ENCODE peak calls at places on chromosomes 5 and 9, in nine cellular contexts. H is cardiac muscle cell; A is neural progenitor cell; Z is WERI-Rb-1; D is sigmoid colon; Y is ovary; W is tibial artery; F is kidney; X is CD8-positive, alpha-beta T cell. E is an unnamed sample.

GRCh38 chr5:447501-447900 is 4.5 kb downstream of the EXOC3 start:
- DNase-seq in H (no peak), A (no peak), Z (no peak), D (peak), Y (no peak), W (no peak), F (no peak), X (no peak), E (no peak)

GRCh38 chr5:134603059-134603458 is 29.6 kb downstream of the SAR1B start:
- DNase-seq in H (no peak), A (no peak), Z (no peak), D (no peak), Y (no peak), W (no peak), F (no peak), X (no peak), E (no peak)

GRCh38 chr5:2914991-2915484 is 163.6 kb upstream of the IRX2 start:
- DNase-seq in H (no peak), A (peak), Z (no peak), D (no peak), Y (no peak), W (no peak), F (no peak), X (no peak), E (no peak)

GRCh38 chr5:36240779-36241635 is 718 bp downstream of the NADK2 start:
- DNase-seq in H (peak), A (peak), Z (peak), D (peak), Y (peak), W (peak), F (peak), X (peak), E (peak)

GRCh38 chr5:168786142-168786541 is 207.0 kb upstream of the PANK3 start:
- DNase-seq in H (no peak), A (no peak), Z (no peak), D (no peak), Y (no peak), W (no peak), F (no peak), X (no peak), E (no peak)

GRCh38 chr9:35908484-35909125 is 685 bp upstream of the SPAAR start:
- DNase-seq in H (no peak), A (no peak), Z (no peak), D (peak), Y (peak), W (no peak), F (no peak), X (no peak), E (no peak)

GRCh38 chr9:85321561-85321960 is 420.2 kb downstream of the AGTPBP1 start:
- DNase-seq in H (no peak), A (no peak), Z (no peak), D (no peak), Y (no peak), W (no peak), F (no peak), X (no peak), E (no peak)

GRCh38 chr9:959914-960313 is 16.5 kb upstream of the DMRT3 start:
- DNase-seq in H (no peak), A (no peak), Z (no peak), D (no peak), Y (no peak), W (no peak), F (no peak), X (no peak), E (no peak)

GRCh38 chr9:113737414-113738271 is 138.5 kb upstream of the ZNF618 start:
- DNase-seq in H (peak), A (peak), Z (peak), D (no peak), Y (peak), W (no peak), F (no peak), X (no peak), E (peak)

GRCh38 chr9:128786681-128787582 is at the start of gene TBC1D13:
- DNase-seq in H (peak), A (peak), Z (peak), D (peak), Y (peak), W (peak), F (peak), X (peak), E (peak)

GRCh38 chr5:125455041-125455440 is 708.6 kb upstream of the ZNF608 start:
- DNase-seq in H (no peak), A (no peak), Z (no peak), D (no peak), Y (no peak), W (no peak), F (no peak), X (no peak), E (no peak)

DNA sequence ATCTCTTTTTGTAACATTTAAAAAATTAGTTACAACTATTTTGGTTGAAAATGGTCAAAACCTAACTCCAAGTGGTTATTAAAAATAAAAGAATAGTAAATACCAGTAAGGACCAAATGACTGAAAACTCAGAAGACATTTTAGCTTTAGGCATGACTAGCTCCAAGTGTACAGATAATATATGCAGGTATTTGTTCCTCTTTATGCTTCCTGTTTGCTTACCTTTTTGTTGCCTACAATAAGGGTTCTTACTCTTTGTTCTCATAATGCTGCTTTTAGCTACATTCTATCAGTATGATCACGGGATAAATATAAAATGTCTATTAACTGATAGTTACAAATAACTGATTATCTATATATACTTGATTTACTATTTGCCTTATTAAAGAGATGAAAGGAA is 259.6 kb downstream of the CDH12 start:
- DNase-seq in H (no peak), A (no peak), Z (no peak), D (no peak), Y (no peak), W (no peak), F (no peak), X (no peak), E (no peak)
- TF ChIP-seq CTCF in H (no peak), A (no peak), Z (no peak), D (no peak), Y (no peak), W (no peak), F (no peak), X (no peak), E (no peak)

GRCh38 chr9:127504887-127505251 is 53.6 kb downstream of the LRSAM1 start:
- DNase-seq in H (no peak), A (no peak), Z (no peak), D (no peak), Y (no peak), W (no peak), F (no peak), X (no peak), E (no peak)

GRCh38 chr9:127506117-127506813 is 55.0 kb downstream of the LRSAM1 start:
- DNase-seq in H (no peak), A (no peak), Z (no peak), D (no peak), Y (no peak), W (peak), F (no peak), X (no peak), E (no peak)

GRCh38 chr9:127503947-127504886 is 52.9 kb downstream of the LRSAM1 start:
- DNase-seq in H (peak), A (peak), Z (peak), D (peak), Y (peak), W (peak), F (peak), X (peak), E (peak)

GRCh38 chr9:127506814-127507750 is 55.8 kb downstream of the LRSAM1 start:
- DNase-seq in H (no peak), A (no peak), Z (no peak), D (no peak), Y (no peak), W (peak), F (no peak), X (no peak), E (no peak)

GRCh38 chr9:127505396-127506116 is 54.2 kb downstream of the LRSAM1 start:
- DNase-seq in H (peak), A (peak), Z (peak), D (no peak), Y (no peak), W (peak), F (no peak), X (peak), E (peak)
- TF ChIP-seq CTCF in H (peak), A (peak), Z (peak), D (peak), Y (peak), W (peak), F (peak), X (no peak), E (peak)

GRCh38 chr5:60685028-60685427 is 14.9 kb downstream of the DEPDC1B start:
- DNase-seq in H (no peak), A (no peak), Z (no peak), D (no peak), Y (no peak), W (no peak), F (no peak), X (no peak), E (no peak)

GRCh38 chr5:60686164-60686563 is 13.8 kb downstream of the DEPDC1B start:
- DNase-seq in H (no peak), A (no peak), Z (no peak), D (no peak), Y (no peak), W (no peak), F (no peak), X (no peak), E (no peak)

GRCh38 chr5:60688980-60689379 is 11.0 kb downstream of the DEPDC1B start:
- DNase-seq in H (no peak), A (no peak), Z (no peak), D (no peak), Y (no peak), W (no peak), F (no peak), X (no peak), E (no peak)

GRCh38 chr5:60685700-60686099 is 14.3 kb downstream of the DEPDC1B start:
- DNase-seq in H (no peak), A (no peak), Z (no peak), D (no peak), Y (no peak), W (no peak), F (no peak), X (no peak), E (no peak)

GRCh38 chr5:60687927-60688720 is 11.8 kb downstream of the DEPDC1B start:
- DNase-seq in H (no peak), A (peak), Z (peak), D (no peak), Y (no peak), W (no peak), F (no peak), X (no peak), E (no peak)
- TF ChIP-seq CTCF in H (peak), A (peak), Z (peak), D (no peak), Y (no peak), W (no peak), F (peak), X (no peak), E (no peak)

GRCh38 chr9:105539452-105539851 is 18.5 kb upstream of the FKTN start:
- DNase-seq in H (no peak), A (no peak), Z (no peak), D (no peak), Y (no peak), W (no peak), F (no peak), X (no peak), E (no peak)
- TF ChIP-seq CTCF in H (peak), A (peak), Z (no peak), D (no peak), Y (no peak), W (no peak), F (no peak), X (no peak), E (no peak)

E was measured in nephron progenitor cell.